ENCODE peak calls at places on chromosomes 6 and 20, in five cellular contexts. V is HFF-Myc, S is uterus, F is PC-9, D is OCI-LY7. P is an unnamed sample.

GRCh38 chr6:67966830-67967229 is 668.3 kb upstream of the ADGRB3 start:
- DNase-seq in V (no peak), S (no peak), F (no peak), D (no peak), P (no peak)

GRCh38 chr20:41121399-41121798 is 15.9 kb upstream of the PLCG1 start:
- DNase-seq in V (no peak), S (no peak), F (no peak), D (no peak), P (no peak)

GRCh38 chr6:37491161-37491829 is 8.4 kb downstream of the CCDC167 start:
- DNase-seq in V (no peak), S (no peak), F (no peak), D (no peak), P (no peak)

GRCh38 chr6:74731204-74731603 is 474.6 kb downstream of the COL12A1 start:
- DNase-seq in V (no peak), S (no peak), F (no peak), D (no peak), P (no peak)

GRCh38 chr6:127186889-127187288 is 68.4 kb downstream of the RSPO3 start:
- DNase-seq in V (no peak), S (peak), F (no peak), D (peak), P (no peak)

GRCh38 chr6:150756170-150756569 is 109.3 kb upstream of the MTHFD1L start:
- DNase-seq in V (no peak), S (no peak), F (peak), D (no peak), P (no peak)

GRCh38 chr6:41371461-41371991 is 36.1 kb downstream of the NCR2 start:
- DNase-seq in V (no peak), S (no peak), F (no peak), D (no peak), P (no peak)

GRCh38 chr6:21053612-21054011 is 519.4 kb downstream of the CDKAL1 start:
- DNase-seq in V (no peak), S (no peak), F (no peak), D (no peak), P (no peak)

GRCh38 chr6:3457710-3458605 is 1.1 kb upstream of the SLC22A23 start:
- DNase-seq in V (no peak), S (peak), F (peak), D (no peak), P (no peak)

DNA sequence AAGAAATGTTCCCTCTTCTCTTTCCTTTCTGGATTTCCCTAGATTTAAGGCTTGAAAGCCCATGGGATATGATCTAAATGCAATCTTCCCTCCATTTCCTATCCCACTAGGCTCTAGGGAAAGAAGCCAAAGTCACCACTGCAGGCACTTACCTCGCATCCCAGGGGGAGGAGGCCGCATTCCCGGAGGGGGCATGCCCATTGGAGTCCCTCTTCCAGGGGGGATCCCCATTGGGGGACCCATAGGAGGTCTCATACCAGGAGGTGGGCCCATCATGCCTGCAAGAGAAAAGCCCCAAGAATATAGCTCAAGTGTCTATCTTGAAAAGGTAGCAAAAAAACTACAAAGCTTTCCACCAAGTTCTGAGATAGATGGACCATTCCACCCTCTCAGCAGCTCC is 8.1 kb downstream of the SNRPB start:
- DNase-seq in V (no peak), S (no peak), F (no peak), D (no peak), P (no peak)
- TF ChIP-seq CTCF in V (no peak), S (no peak), F (no peak), D (no peak), P (no peak)

GRCh38 chr6:69816569-69816968 is 19.8 kb upstream of the LMBRD1 start:
- DNase-seq in V (no peak), S (no peak), F (no peak), D (peak), P (no peak)

GRCh38 chr6:69819138-69819537 is 22.3 kb upstream of the LMBRD1 start:
- DNase-seq in V (no peak), S (no peak), F (no peak), D (no peak), P (no peak)

GRCh38 chr6:69820018-69820417 is 23.2 kb upstream of the LMBRD1 start:
- DNase-seq in V (no peak), S (no peak), F (no peak), D (no peak), P (no peak)

GRCh38 chr6:69817358-69817757 is 20.5 kb upstream of the LMBRD1 start:
- DNase-seq in V (no peak), S (no peak), F (no peak), D (no peak), P (no peak)

GRCh38 chr6:69818223-69818930 is 21.6 kb upstream of the LMBRD1 start:
- DNase-seq in V (no peak), S (no peak), F (no peak), D (no peak), P (no peak)
- H3K4me3 ChIP-seq in V (no peak), S (no peak), F (no peak), D (no peak), P (no peak)

DNA sequence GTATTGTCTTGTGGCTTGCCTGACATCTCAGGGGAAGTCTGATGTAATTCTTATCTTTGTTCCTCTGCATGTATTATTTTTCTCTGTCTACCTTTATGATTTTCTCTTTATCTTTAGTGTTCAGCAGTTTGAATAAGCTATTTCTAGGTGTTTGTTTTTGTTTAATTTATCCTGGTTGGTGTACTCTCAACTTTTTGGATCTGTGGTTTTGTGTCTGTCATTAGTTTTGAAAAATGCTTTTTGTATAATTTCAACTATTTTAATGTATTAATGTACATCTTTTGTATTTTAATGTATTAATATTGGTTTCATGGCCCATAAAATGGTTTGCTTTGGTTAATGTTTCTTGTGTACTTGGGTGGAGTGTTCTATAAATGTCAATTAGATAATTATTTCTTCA is 15.9 kb upstream of the APCDD1L start:
- DNase-seq in V (no peak), S (no peak), F (no peak), D (no peak), P (no peak)
- TF ChIP-seq CTCF in V (no peak), S (no peak), F (no peak), D (no peak), P (no peak)

GRCh38 chr6:139308284-139308916 is 16.6 kb upstream of the TXLNB start:
- DNase-seq in V (no peak), S (no peak), F (no peak), D (no peak), P (no peak)
- H3K4me3 ChIP-seq in V (no peak), S (no peak), F (no peak), D (no peak), P (no peak)

DNA sequence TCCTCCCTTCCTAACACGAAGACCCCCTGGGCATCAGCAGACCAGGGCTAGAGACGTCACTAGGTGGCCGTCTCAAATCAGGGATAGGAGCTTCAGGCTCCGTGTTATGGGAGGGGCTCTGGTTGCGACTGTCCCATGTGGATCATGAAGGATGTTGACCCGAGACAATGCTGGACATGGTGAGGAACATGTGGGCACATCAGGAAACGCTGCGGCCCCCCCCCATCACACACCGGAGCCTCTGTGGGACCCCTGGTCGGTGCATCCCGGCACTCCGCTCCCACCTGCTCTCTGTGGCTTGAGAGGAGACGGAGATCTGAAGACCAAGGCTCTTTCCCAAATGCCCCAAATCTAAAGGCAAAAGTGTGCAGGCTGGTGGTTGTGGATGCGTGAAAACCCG is 54.2 kb downstream of the DACT2 start:
- DNase-seq in V (no peak), S (no peak), F (no peak), D (no peak), P (no peak)
- TF ChIP-seq CTCF in V (no peak), S (no peak), F (no peak), D (no peak), P (no peak)

GRCh38 chr20:36849333-36850065 is 26.4 kb upstream of the TLDC2 start:
- DNase-seq in V (no peak), S (no peak), F (no peak), D (peak), P (no peak)

GRCh38 chr20:36850759-36851158 is 25.2 kb upstream of the TLDC2 start:
- DNase-seq in V (no peak), S (no peak), F (no peak), D (no peak), P (no peak)

GRCh38 chr20:36848677-36849076 is 27.3 kb upstream of the TLDC2 start:
- DNase-seq in V (no peak), S (no peak), F (no peak), D (no peak), P (no peak)

GRCh38 chr20:36852187-36852586 is 23.8 kb upstream of the TLDC2 start:
- DNase-seq in V (no peak), S (no peak), F (no peak), D (peak), P (no peak)

GRCh38 chr20:36851490-36851889 is 24.4 kb upstream of the TLDC2 start:
- DNase-seq in V (no peak), S (no peak), F (no peak), D (no peak), P (no peak)
- H3K4me3 ChIP-seq in V (no peak), S (no peak), F (no peak), D (no peak), P (no peak)

DNA sequence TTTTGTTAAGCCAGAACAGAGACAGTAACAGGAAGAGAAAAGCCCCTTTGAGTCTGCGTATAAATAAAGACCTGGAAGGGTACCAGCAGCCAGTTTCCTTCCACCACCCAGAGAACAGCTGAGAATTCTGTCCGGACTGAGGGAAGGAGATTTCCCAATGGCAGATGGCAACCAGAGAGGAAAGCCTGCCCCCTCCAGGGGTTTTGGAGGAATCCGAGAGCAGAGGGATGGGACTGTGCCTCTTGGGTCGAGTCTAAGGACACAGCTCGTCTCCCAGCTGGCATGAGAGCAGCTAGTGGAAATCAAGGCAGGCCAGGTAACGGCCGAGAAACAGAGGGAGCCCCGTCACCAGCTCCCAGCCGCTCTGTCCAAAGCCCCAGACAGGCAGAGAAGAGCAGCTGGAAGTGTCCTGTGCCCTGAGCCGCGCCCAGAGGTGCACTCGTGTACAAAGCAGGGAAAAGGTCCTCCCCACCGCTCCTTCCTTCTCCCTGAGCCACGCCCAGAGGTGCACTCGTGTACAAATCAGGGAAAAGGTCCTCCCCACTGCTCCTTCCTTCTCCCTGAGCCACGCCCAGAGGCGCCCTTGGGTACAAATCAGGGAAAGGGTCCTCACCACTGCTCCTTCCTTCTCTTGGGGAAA is 134.0 kb upstream of the SNX9 start:
- DNase-seq in V (no peak), S (peak), F (no peak), D (no peak), P (no peak)
- TF ChIP-seq CTCF in V (no peak), S (peak), F (no peak), D (no peak), P (peak)

DNA sequence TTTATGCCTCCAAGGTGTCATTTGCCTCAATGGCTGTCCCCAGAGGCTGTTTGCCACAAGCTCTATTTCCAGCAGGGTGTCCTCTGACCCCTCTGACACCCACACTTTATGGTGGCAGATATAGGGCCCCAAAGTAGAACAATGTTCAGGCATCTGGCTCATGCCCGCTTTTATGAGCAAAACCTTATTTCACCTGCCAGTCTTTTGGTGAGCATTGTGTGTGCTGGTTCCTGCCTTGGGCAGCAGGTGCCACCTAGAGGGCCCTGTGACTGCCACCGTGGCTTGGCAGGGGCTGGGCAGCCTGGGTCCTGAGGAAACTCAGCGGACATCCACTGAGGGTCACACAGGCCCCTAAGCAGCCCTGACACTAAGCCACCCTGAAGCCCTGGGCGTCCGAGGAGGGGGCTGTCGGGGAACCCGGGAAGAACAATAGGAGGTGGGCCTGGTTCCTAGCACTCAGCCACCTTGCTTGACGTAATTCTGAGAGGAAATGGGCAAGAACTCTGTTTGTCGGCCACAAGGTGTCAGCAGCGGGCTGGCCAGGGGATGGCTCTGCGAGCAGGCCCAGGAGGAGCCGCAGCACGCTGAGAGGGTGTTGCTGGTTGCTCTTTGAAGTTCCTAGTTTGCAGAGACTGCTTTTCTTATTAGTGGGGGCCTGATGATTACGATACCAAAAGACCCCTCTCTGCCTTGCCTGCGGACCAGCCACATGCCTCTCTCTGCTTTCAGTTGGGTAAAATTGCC is 148.9 kb downstream of the SCML4 start:
- DNase-seq in V (no peak), S (peak), F (peak), D (peak), P (no peak)
- H3K4me3 ChIP-seq in V (no peak), S (no peak), F (peak), D (peak), P (no peak)

DNA sequence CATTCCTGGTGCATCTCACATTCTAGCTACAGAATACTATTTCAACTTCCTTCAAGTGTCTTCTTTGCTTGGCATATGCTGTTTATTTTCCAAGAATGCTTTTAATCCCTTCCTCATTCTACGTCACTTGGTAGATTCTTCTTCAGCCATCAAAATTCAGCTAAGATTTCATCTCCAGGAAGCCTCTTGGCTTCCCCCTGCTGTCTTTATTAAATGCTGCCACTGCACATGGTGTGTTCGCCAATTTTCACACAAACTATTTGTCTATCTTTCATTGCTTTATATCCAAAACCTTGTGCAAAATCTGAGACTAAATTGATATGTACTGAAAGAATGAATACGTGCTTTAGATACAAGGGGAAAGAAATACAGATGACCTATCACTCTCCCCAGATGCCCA is 253.0 kb downstream of the RFPL4B start:
- DNase-seq in V (no peak), S (no peak), F (no peak), D (no peak), P (no peak)
- TF ChIP-seq CTCF in V (no peak), S (no peak), F (no peak), D (no peak), P (no peak)

GRCh38 chr20:64038252-64038578 is 2.2 kb downstream of the C20orf204 start:
- DNase-seq in V (no peak), S (no peak), F (no peak), D (peak), P (no peak)
- H3K4me3 ChIP-seq in V (no peak), S (peak), F (peak), D (peak), P (no peak)